ENCODE peak calls at places on chromosomes 3 and 15, in eight cellular contexts. One of them, this sample, is unnamed.

GRCh38 chr3:132445812-132446211 is 28.5 kb downstream of the DNAJC13 start:
- DNase-seq in amniotic stem cell: peak
- DNase-seq in posterior cingulate gyrus: no peak
- DNase-seq in skeletal muscle cell: no peak
- DNase-seq in kidney epithelial cell: peak
- DNase-seq in NCI-H460: no peak
- DNase-seq in RWPE1: peak
- DNase-seq in A549: peak
- DNase-seq in this sample: no peak

GRCh38 chr3:32577621-32578556 is 7.2 kb upstream of the DYNC1LI1 start:
- DNase-seq in kidney epithelial cell: no peak
- DNase-seq in A549: no peak
- DNase-seq in RWPE1: no peak
- DNase-seq in NCI-H460: no peak
- DNase-seq in skeletal muscle cell: no peak
- DNase-seq in amniotic stem cell: no peak
- DNase-seq in posterior cingulate gyrus: no peak
- DNase-seq in this sample: no peak

GRCh38 chr3:37825744-37826143 is 35.9 kb upstream of the CTDSPL start:
- DNase-seq in kidney epithelial cell: no peak
- DNase-seq in posterior cingulate gyrus: no peak
- DNase-seq in A549: no peak
- DNase-seq in amniotic stem cell: no peak
- DNase-seq in skeletal muscle cell: no peak
- DNase-seq in NCI-H460: no peak
- DNase-seq in RWPE1: no peak
- DNase-seq in this sample: no peak

GRCh38 chr3:50655009-50655830 is 19.5 kb upstream of the DOCK3 start:
- DNase-seq in amniotic stem cell: no peak
- DNase-seq in NCI-H460: no peak
- DNase-seq in RWPE1: no peak
- DNase-seq in posterior cingulate gyrus: peak
- DNase-seq in kidney epithelial cell: no peak
- DNase-seq in skeletal muscle cell: no peak
- DNase-seq in A549: no peak
- DNase-seq in this sample: no peak

GRCh38 chr15:36601497-36601932 is 22.1 kb downstream of the CDIN1 start:
- DNase-seq in kidney epithelial cell: no peak
- DNase-seq in posterior cingulate gyrus: no peak
- DNase-seq in RWPE1: peak
- DNase-seq in skeletal muscle cell: peak
- DNase-seq in NCI-H460: no peak
- DNase-seq in amniotic stem cell: no peak
- DNase-seq in A549: no peak
- DNase-seq in this sample: peak

GRCh38 chr3:19365471-19365870 is 217.2 kb downstream of the KCNH8 start:
- DNase-seq in posterior cingulate gyrus: no peak
- DNase-seq in kidney epithelial cell: no peak
- DNase-seq in skeletal muscle cell: no peak
- DNase-seq in RWPE1: no peak
- DNase-seq in amniotic stem cell: no peak
- DNase-seq in A549: no peak
- DNase-seq in NCI-H460: no peak
- DNase-seq in this sample: no peak

GRCh38 chr3:189108032-189108431 is 63.7 kb upstream of the TPRG1 start:
- DNase-seq in A549: no peak
- DNase-seq in posterior cingulate gyrus: no peak
- DNase-seq in amniotic stem cell: no peak
- DNase-seq in skeletal muscle cell: no peak
- DNase-seq in RWPE1: no peak
- DNase-seq in NCI-H460: no peak
- DNase-seq in kidney epithelial cell: no peak
- DNase-seq in this sample: no peak

GRCh38 chr3:108437439-108437838 is 73.0 kb downstream of the MYH15 start:
- DNase-seq in A549: no peak
- DNase-seq in kidney epithelial cell: no peak
- DNase-seq in NCI-H460: no peak
- DNase-seq in skeletal muscle cell: no peak
- DNase-seq in RWPE1: no peak
- DNase-seq in posterior cingulate gyrus: no peak
- DNase-seq in amniotic stem cell: no peak
- DNase-seq in this sample: no peak

GRCh38 chr3:98784042-98784441 is 20.9 kb downstream of the ST3GAL6 start:
- DNase-seq in amniotic stem cell: no peak
- DNase-seq in posterior cingulate gyrus: no peak
- DNase-seq in kidney epithelial cell: no peak
- DNase-seq in skeletal muscle cell: no peak
- DNase-seq in A549: no peak
- DNase-seq in RWPE1: no peak
- DNase-seq in NCI-H460: no peak
- DNase-seq in this sample: no peak

GRCh38 chr3:62611541-62612240 is 238.3 kb upstream of the FEZF2 start:
- DNase-seq in skeletal muscle cell: peak
- DNase-seq in A549: no peak
- DNase-seq in kidney epithelial cell: no peak
- DNase-seq in NCI-H460: no peak
- DNase-seq in RWPE1: no peak
- DNase-seq in amniotic stem cell: no peak
- DNase-seq in posterior cingulate gyrus: no peak
- DNase-seq in this sample: no peak

GRCh38 chr3:17372811-17373210 is 369.6 kb downstream of the TBC1D5 start:
- DNase-seq in posterior cingulate gyrus: no peak
- DNase-seq in skeletal muscle cell: no peak
- DNase-seq in amniotic stem cell: no peak
- DNase-seq in RWPE1: no peak
- DNase-seq in kidney epithelial cell: no peak
- DNase-seq in A549: peak
- DNase-seq in NCI-H460: no peak
- DNase-seq in this sample: no peak

GRCh38 chr15:44738340-44738984 is 2.1 kb downstream of the TRIM69 start:
- DNase-seq in amniotic stem cell: peak
- DNase-seq in kidney epithelial cell: no peak
- DNase-seq in NCI-H460: peak
- DNase-seq in A549: peak
- DNase-seq in posterior cingulate gyrus: no peak
- DNase-seq in skeletal muscle cell: no peak
- DNase-seq in RWPE1: peak
- DNase-seq in this sample: no peak

GRCh38 chr3:71955549-71956373 is 170.8 kb upstream of the PROK2 start:
- DNase-seq in RWPE1: peak
- DNase-seq in amniotic stem cell: peak
- DNase-seq in posterior cingulate gyrus: peak
- DNase-seq in NCI-H460: peak
- DNase-seq in A549: peak
- DNase-seq in kidney epithelial cell: peak
- DNase-seq in skeletal muscle cell: peak
- DNase-seq in this sample: peak

GRCh38 chr15:23038741-23039150 is 623 bp downstream of the TUBGCP5 start:
- DNase-seq in kidney epithelial cell: no peak
- DNase-seq in RWPE1: peak
- DNase-seq in amniotic stem cell: peak
- DNase-seq in skeletal muscle cell: peak
- DNase-seq in NCI-H460: no peak
- DNase-seq in posterior cingulate gyrus: no peak
- DNase-seq in A549: peak
- DNase-seq in this sample: peak

GRCh38 chr3:23785097-23785645 is 20.6 kb upstream of the UBE2E1 start:
- DNase-seq in NCI-H460: no peak
- DNase-seq in posterior cingulate gyrus: no peak
- DNase-seq in RWPE1: no peak
- DNase-seq in amniotic stem cell: no peak
- DNase-seq in A549: no peak
- DNase-seq in kidney epithelial cell: no peak
- DNase-seq in skeletal muscle cell: no peak
- DNase-seq in this sample: no peak

GRCh38 chr3:125582707-125583106 is 12.6 kb downstream of the OSBPL11 start:
- DNase-seq in skeletal muscle cell: no peak
- DNase-seq in NCI-H460: no peak
- DNase-seq in kidney epithelial cell: no peak
- DNase-seq in posterior cingulate gyrus: no peak
- DNase-seq in RWPE1: peak
- DNase-seq in amniotic stem cell: no peak
- DNase-seq in A549: no peak
- DNase-seq in this sample: no peak

GRCh38 chr3:54243960-54244359 is 121.6 kb downstream of the CACNA2D3 start:
- DNase-seq in skeletal muscle cell: no peak
- DNase-seq in kidney epithelial cell: no peak
- DNase-seq in A549: no peak
- DNase-seq in RWPE1: no peak
- DNase-seq in amniotic stem cell: no peak
- DNase-seq in NCI-H460: no peak
- DNase-seq in posterior cingulate gyrus: peak
- DNase-seq in this sample: no peak

GRCh38 chr3:78255403-78255802 is 1215.5 kb downstream of the ROBO2 start:
- DNase-seq in kidney epithelial cell: no peak
- DNase-seq in posterior cingulate gyrus: no peak
- DNase-seq in RWPE1: no peak
- DNase-seq in amniotic stem cell: peak
- DNase-seq in A549: no peak
- DNase-seq in skeletal muscle cell: peak
- DNase-seq in NCI-H460: no peak
- DNase-seq in this sample: no peak

GRCh38 chr15:60673918-60674558 is 195.1 kb upstream of the ICE2 start:
- DNase-seq in A549: peak
- DNase-seq in posterior cingulate gyrus: peak
- DNase-seq in RWPE1: peak
- DNase-seq in skeletal muscle cell: peak
- DNase-seq in NCI-H460: peak
- DNase-seq in kidney epithelial cell: peak
- DNase-seq in amniotic stem cell: peak
- DNase-seq in this sample: peak

GRCh38 chr15:92117301-92117731 is 263.8 kb downstream of the SLCO3A1 start:
- DNase-seq in A549: no peak
- DNase-seq in NCI-H460: no peak
- DNase-seq in skeletal muscle cell: peak
- DNase-seq in amniotic stem cell: no peak
- DNase-seq in kidney epithelial cell: no peak
- DNase-seq in posterior cingulate gyrus: no peak
- DNase-seq in RWPE1: no peak
- DNase-seq in this sample: no peak

GRCh38 chr3:184656991-184657669 is 54.7 kb downstream of the MAGEF1 start:
- DNase-seq in skeletal muscle cell: peak
- DNase-seq in kidney epithelial cell: peak
- DNase-seq in NCI-H460: no peak
- DNase-seq in A549: no peak
- DNase-seq in posterior cingulate gyrus: no peak
- DNase-seq in RWPE1: peak
- DNase-seq in amniotic stem cell: no peak
- DNase-seq in this sample: no peak

GRCh38 chr15:75199347-75199976 is 2.2 kb upstream of the C15orf39 start:
- DNase-seq in skeletal muscle cell: no peak
- DNase-seq in A549: no peak
- DNase-seq in kidney epithelial cell: no peak
- DNase-seq in posterior cingulate gyrus: no peak
- DNase-seq in amniotic stem cell: no peak
- DNase-seq in RWPE1: no peak
- DNase-seq in NCI-H460: no peak
- DNase-seq in this sample: no peak

GRCh38 chr15:59205839-59206622 is 612 bp upstream of the LDHAL6B start:
- DNase-seq in amniotic stem cell: no peak
- DNase-seq in kidney epithelial cell: no peak
- DNase-seq in NCI-H460: no peak
- DNase-seq in skeletal muscle cell: no peak
- DNase-seq in RWPE1: no peak
- DNase-seq in posterior cingulate gyrus: no peak
- DNase-seq in A549: no peak
- DNase-seq in this sample: no peak

GRCh38 chr15:77025471-77025901 is 30.6 kb downstream of the PSTPIP1 start:
- DNase-seq in A549: no peak
- DNase-seq in NCI-H460: no peak
- DNase-seq in kidney epithelial cell: no peak
- DNase-seq in skeletal muscle cell: no peak
- DNase-seq in amniotic stem cell: no peak
- DNase-seq in RWPE1: no peak
- DNase-seq in posterior cingulate gyrus: peak
- DNase-seq in this sample: no peak

GRCh38 chr3:157317895-157318294 is 118.8 kb upstream of the PTX3 start:
- DNase-seq in RWPE1: no peak
- DNase-seq in kidney epithelial cell: no peak
- DNase-seq in A549: peak
- DNase-seq in skeletal muscle cell: no peak
- DNase-seq in NCI-H460: no peak
- DNase-seq in posterior cingulate gyrus: no peak
- DNase-seq in amniotic stem cell: no peak
- DNase-seq in this sample: no peak

GRCh38 chr3:194072097-194072428 is 63.9 kb upstream of the HES1 start:
- DNase-seq in amniotic stem cell: no peak
- DNase-seq in posterior cingulate gyrus: no peak
- DNase-seq in skeletal muscle cell: no peak
- DNase-seq in RWPE1: no peak
- DNase-seq in NCI-H460: no peak
- DNase-seq in A549: no peak
- DNase-seq in kidney epithelial cell: no peak
- DNase-seq in this sample: no peak

GRCh38 chr15:50665938-50666337 is 20.7 kb downstream of the TRPM7 start:
- DNase-seq in RWPE1: no peak
- DNase-seq in posterior cingulate gyrus: no peak
- DNase-seq in amniotic stem cell: no peak
- DNase-seq in A549: no peak
- DNase-seq in skeletal muscle cell: no peak
- DNase-seq in kidney epithelial cell: no peak
- DNase-seq in NCI-H460: no peak
- DNase-seq in this sample: no peak

GRCh38 chr3:118890186-118890585 is 144.5 kb downstream of the IGSF11 start:
- DNase-seq in NCI-H460: no peak
- DNase-seq in amniotic stem cell: no peak
- DNase-seq in skeletal muscle cell: no peak
- DNase-seq in A549: no peak
- DNase-seq in RWPE1: no peak
- DNase-seq in posterior cingulate gyrus: no peak
- DNase-seq in kidney epithelial cell: no peak
- DNase-seq in this sample: no peak

This sample was measured in retinal pigment epithelial cell.